ENCODE peak calls at places on chromosomes 2 and 18, in six cellular contexts. Q is neural progenitor cell, S is retinal pigment epithelial cell, H is fibroblast of pulmonary artery, E is PC-3, O is tibial nerve. K is an unnamed sample.

GRCh38 chr2:212135739-212136138 is 402.9 kb downstream of the ERBB4 start:
- DNase-seq in Q (no peak), S (no peak), H (no peak), E (no peak), O (no peak), K (no peak)

GRCh38 chr2:203916756-203917155 is 19.8 kb upstream of the ICOS start:
- DNase-seq in Q (no peak), S (no peak), H (no peak), E (no peak), O (no peak), K (no peak)

GRCh38 chr2:10926191-10926830 is 14.6 kb downstream of the KCNF1 start:
- DNase-seq in Q (no peak), S (no peak), H (peak), E (no peak), O (no peak), K (no peak)

GRCh38 chr2:233278921-233279320 is 27.4 kb downstream of the ATG16L1 start:
- DNase-seq in Q (no peak), S (no peak), H (no peak), E (no peak), O (no peak), K (no peak)

GRCh38 chr2:10497797-10498251 is 49.7 kb upstream of the ODC1 start:
- DNase-seq in Q (no peak), S (no peak), H (peak), E (peak), O (no peak), K (no peak)

GRCh38 chr2:18378020-18378653 is 182.3 kb downstream of the RDH14 start:
- DNase-seq in Q (peak), S (no peak), H (peak), E (peak), O (peak), K (no peak)

GRCh38 chr2:26786207-26787023 is 559 bp downstream of the CENPA start:
- DNase-seq in Q (no peak), S (no peak), H (no peak), E (peak), O (no peak), K (no peak)

GRCh38 chr18:7568426-7568825 is 1.3 kb downstream of the PTPRM start:
- DNase-seq in Q (peak), S (no peak), H (no peak), E (peak), O (no peak), K (no peak)

GRCh38 chr2:222960126-222960525 is 91.9 kb upstream of the KCNE4 start:
- DNase-seq in Q (no peak), S (no peak), H (no peak), E (no peak), O (no peak), K (no peak)

DNA sequence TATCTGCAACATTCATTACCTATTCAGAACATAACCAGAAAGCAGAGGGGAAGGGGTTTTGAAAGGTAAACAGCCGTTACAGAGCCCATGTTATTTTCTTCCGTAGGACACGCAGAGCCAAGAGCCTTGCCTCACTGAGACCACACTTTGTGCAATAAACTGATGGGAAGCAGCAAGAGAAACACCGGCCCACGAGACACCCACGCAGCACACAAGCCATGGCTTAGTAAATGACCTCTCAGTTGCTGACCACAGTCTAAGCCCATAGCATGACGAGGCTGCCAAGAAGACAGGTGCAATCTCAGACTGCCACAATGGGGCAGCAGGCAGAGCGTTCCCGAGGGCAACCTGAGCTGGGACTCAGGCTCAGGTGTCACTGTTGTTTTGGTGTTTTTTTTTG is 59.6 kb downstream of the CABYR start:
- DNase-seq in Q (no peak), S (no peak), H (no peak), E (no peak), O (no peak), K (no peak)
- H3K4me3 ChIP-seq in Q (no peak), S (no peak), H (no peak), E (no peak), O (no peak), K (no peak)

DNA sequence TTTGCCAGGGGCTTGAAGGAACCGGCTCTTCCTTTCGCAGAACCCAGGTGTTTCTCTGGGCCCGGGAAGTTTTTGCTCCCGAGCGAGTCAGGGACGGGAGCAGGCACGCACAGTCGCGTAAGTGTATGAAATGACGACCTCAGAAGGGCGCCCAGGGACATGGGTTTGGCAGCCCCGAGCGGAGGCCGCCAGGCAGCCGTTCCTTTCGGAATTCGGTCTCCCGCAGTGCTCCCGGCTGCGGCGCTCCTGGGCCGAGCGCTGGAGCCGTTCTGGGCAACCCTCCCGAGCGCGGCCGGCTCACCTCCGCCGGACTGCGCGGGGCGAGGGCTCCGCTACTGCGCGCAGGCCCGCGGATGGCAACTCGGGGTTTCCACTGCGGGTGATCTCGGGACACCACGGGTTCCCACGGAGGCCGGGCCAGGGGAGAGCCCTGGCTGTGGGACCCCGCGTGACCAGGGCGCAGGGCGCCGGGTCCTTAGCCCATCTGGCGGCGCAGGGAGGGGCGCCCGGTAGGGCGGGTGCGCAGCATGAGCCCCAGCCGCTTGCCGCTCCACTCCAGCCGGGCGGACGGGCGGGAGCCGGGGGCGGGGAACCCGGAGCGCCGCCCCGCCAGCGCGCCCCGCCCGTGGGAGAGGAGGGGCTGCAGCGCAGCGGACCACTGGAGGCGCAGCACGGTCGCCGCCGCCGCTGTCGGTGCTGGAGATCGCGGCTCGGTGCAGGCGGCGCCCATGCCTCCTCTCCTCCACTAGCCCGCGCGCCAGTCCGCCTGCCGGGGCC is at the start of gene OSBPL6:
- DNase-seq in Q (peak), S (no peak), H (peak), E (peak), O (peak), K (no peak)
- TF ChIP-seq CTCF in Q (peak), S (no peak), H (no peak), E (peak), O (no peak), K (no peak)

GRCh38 chr2:25421289-25421688 is 79.6 kb upstream of the DNMT3A start:
- DNase-seq in Q (no peak), S (no peak), H (no peak), E (no peak), O (no peak), K (no peak)
- H3K4me3 ChIP-seq in Q (no peak), S (no peak), H (no peak), E (no peak), O (no peak), K (no peak)

GRCh38 chr2:134502090-134502487 is 216.7 kb downstream of the TMEM163 start:
- DNase-seq in Q (no peak), S (no peak), H (no peak), E (no peak), O (no peak), K (no peak)

GRCh38 chr2:134501476-134502089 is 217.2 kb downstream of the TMEM163 start:
- DNase-seq in Q (no peak), S (no peak), H (no peak), E (no peak), O (no peak), K (peak)

GRCh38 chr2:134500211-134500935 is 218.4 kb downstream of the TMEM163 start:
- DNase-seq in Q (no peak), S (no peak), H (peak), E (no peak), O (no peak), K (peak)

GRCh38 chr2:134498654-134499053 is 220.1 kb downstream of the TMEM163 start:
- DNase-seq in Q (no peak), S (no peak), H (no peak), E (no peak), O (no peak), K (no peak)

GRCh38 chr2:134499307-134499706 is 219.5 kb downstream of the TMEM163 start:
- DNase-seq in Q (no peak), S (no peak), H (no peak), E (no peak), O (no peak), K (no peak)
- TF ChIP-seq CTCF in Q (no peak), S (no peak), H (no peak), E (no peak), O (no peak), K (no peak)

DNA sequence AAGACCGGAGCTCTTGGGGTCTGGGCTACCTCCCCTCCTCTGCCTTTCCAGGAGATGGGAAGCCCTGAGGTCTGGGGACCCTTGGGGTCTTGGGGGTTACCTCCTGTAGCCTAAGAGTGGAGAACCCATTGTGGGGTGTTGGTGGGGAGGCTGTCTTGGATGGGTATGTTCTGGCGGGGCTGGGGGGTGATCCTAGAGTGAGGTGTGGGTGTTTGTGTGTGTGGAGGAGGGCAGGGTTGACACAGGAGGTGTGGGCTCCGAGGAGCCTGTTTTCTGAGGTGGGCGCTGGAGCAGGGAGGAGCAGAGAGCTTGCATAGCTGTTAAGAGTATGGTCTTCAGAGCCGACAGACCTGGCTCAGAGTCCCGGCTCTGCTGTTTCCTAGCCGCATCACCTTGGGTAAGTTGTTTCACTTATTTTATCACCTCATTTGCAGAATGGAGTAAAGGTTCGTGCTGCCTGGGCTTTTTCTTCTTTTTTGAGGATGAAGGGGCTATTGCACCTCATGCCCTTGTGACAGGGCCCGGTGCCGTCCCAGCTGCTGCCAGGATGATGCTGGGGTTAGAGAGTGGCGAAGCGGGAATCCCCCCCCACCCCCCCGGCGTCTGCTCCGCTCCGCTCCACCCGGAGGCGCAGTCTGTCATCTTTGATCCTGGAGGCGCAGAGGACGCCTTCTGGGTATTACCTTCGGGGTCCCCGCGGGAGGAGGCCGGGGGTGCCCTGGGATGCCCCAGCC is 17.2 kb downstream of the TET3 start:
- DNase-seq in Q (no peak), S (no peak), H (no peak), E (no peak), O (no peak), K (no peak)
- H3K4me3 ChIP-seq in Q (peak), S (peak), H (peak), E (peak), O (peak), K (peak)

GRCh38 chr2:241601841-241602240 is 35.1 kb downstream of the THAP4 start:
- DNase-seq in Q (no peak), S (no peak), H (no peak), E (no peak), O (no peak), K (no peak)

GRCh38 chr2:241598061-241598460 is 38.9 kb downstream of the THAP4 start:
- DNase-seq in Q (no peak), S (no peak), H (no peak), E (no peak), O (peak), K (no peak)

GRCh38 chr2:241595600-241596140 is 37.1 kb downstream of the BOK start:
- DNase-seq in Q (peak), S (no peak), H (no peak), E (peak), O (no peak), K (no peak)

GRCh38 chr2:241597561-241597960 is 39.0 kb downstream of the BOK start:
- DNase-seq in Q (no peak), S (no peak), H (no peak), E (no peak), O (no peak), K (no peak)

GRCh38 chr2:241598487-241598886 is 38.5 kb downstream of the THAP4 start:
- DNase-seq in Q (peak), S (no peak), H (peak), E (peak), O (no peak), K (no peak)
- TF ChIP-seq CTCF in Q (peak), S (peak), H (peak), E (peak), O (no peak), K (peak)

DNA sequence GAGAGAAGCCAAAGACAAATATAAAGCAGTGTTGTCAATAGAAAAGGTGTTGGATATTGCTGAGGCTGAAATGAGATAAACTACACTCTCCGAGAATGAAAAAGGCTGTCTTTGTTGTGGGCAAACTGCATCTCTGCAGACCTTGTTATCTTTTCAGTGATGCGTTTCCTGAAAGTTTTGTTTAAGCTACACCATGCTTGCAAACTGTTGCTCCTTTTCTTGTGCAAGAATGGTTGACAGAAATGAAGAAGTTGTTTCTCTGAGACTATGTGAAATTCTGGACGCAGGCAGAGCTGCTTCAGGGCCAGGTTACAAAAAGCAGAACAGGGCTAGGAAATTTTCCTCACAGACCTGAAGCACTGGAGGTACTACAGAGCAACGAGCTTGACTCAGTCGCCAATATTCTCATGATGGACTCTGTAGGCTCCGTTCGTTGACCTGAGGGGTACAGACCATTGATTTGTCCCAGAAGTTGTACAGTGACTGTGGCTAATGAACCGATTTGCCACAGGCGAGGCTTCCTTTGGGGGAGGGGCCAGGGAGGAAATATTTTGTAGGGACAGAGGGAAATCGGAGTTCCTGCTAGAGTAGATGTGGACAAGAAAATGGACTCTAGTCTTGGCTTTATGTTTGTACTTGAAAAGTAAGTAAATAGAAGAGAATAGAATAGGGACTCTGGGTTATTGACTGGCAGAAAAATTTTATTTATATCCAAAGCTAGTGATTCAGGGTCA is 3.5 kb upstream of the ATL2 start:
- DNase-seq in Q (no peak), S (no peak), H (peak), E (no peak), O (no peak), K (no peak)
- H3K4me3 ChIP-seq in Q (no peak), S (no peak), H (no peak), E (no peak), O (no peak), K (no peak)